ENCODE peak calls at places on chromosomes 3 and 15, in four cellular contexts. One of them, this sample, is unnamed.

GRCh38 chr3:151871639-151872468 is 1.6 kb upstream of the SUCNR1 start:
- DNase-seq in IMR-90: no peak
- DNase-seq in H9: no peak
- DNase-seq in H1: no peak
- DNase-seq in this sample: no peak

GRCh38 chr3:242986-243706 is 46.6 kb downstream of the CHL1 start:
- DNase-seq in IMR-90: peak; percentile 92
- DNase-seq in H9: no peak
- DNase-seq in H1: no peak
- DNase-seq in this sample: no peak

GRCh38 chr15:70523634-70524033 is 239.7 kb downstream of the UACA start:
- DNase-seq in IMR-90: no peak
- DNase-seq in H9: peak; percentile 26
- DNase-seq in H1: no peak
- DNase-seq in this sample: no peak

GRCh38 chr15:35168464-35168863 is 83.4 kb upstream of the NANOGP8 start:
- DNase-seq in IMR-90: peak; percentile 90
- DNase-seq in H9: no peak
- DNase-seq in H1: no peak
- DNase-seq in this sample: no peak

GRCh38 chr3:152638707-152639450 is 196.1 kb upstream of the P2RY1 start:
- DNase-seq in IMR-90: no peak
- DNase-seq in H9: no peak
- DNase-seq in H1: no peak
- DNase-seq in this sample: no peak

GRCh38 chr3:12522721-12523120 is 22.6 kb downstream of the MKRN2OS start:
- DNase-seq in IMR-90: no peak
- DNase-seq in H9: no peak
- DNase-seq in H1: no peak
- DNase-seq in this sample: peak; percentile 90

GRCh38 chr3:16490062-16490641 is 23.3 kb downstream of the RFTN1 start:
- DNase-seq in IMR-90: no peak
- DNase-seq in H9: no peak
- DNase-seq in H1: no peak
- DNase-seq in this sample: no peak

GRCh38 chr3:189985938-189986337 is 134.8 kb downstream of the P3H2 start:
- DNase-seq in IMR-90: peak; percentile 22
- DNase-seq in H9: no peak
- DNase-seq in H1: no peak
- DNase-seq in this sample: no peak

GRCh38 chr3:20039765-20040475 is at the start of gene KAT2B:
- DNase-seq in IMR-90: peak; percentile 26
- DNase-seq in H9: peak; percentile 64
- DNase-seq in H1: no peak
- DNase-seq in this sample: peak; percentile 74

GRCh38 chr3:111639316-111639715 is 44.2 kb upstream of the ZBED2 start:
- DNase-seq in IMR-90: no peak
- DNase-seq in H9: no peak
- DNase-seq in H1: no peak
- DNase-seq in this sample: no peak

GRCh38 chr3:61743067-61743466 is 181.7 kb downstream of the PTPRG start:
- DNase-seq in IMR-90: no peak
- DNase-seq in H9: no peak
- DNase-seq in H1: no peak
- DNase-seq in this sample: no peak

GRCh38 chr3:121648219-121648958 is 12.3 kb downstream of the HCLS1 start:
- DNase-seq in IMR-90: no peak
- DNase-seq in H9: no peak
- DNase-seq in H1: no peak
- DNase-seq in this sample: no peak

GRCh38 chr15:93882133-93882532 is 349.2 kb upstream of the MCTP2 start:
- DNase-seq in IMR-90: no peak
- DNase-seq in H9: no peak
- DNase-seq in H1: no peak
- DNase-seq in this sample: no peak
- H4K5ac ChIP-seq in IMR-90: no peak overlapping the region
- H4K5ac ChIP-seq in H9: no peak overlapping the region
- H4K5ac ChIP-seq in H1: no peak overlapping the region
- H4K5ac ChIP-seq in this sample: no peak overlapping the region

GRCh38 chr15:66138882-66139281 is 114.7 kb downstream of the MEGF11 start:
- DNase-seq in IMR-90: no peak
- DNase-seq in H9: no peak
- DNase-seq in H1: no peak
- DNase-seq in this sample: no peak
- H3K4me1 ChIP-seq in IMR-90: no peaks in the 10 kb centered on the region
- H3K4me1 ChIP-seq in H9: peaks cover 2% of the 10 kb centered on the region
- H3K4me1 ChIP-seq in H1: no peaks in the 10 kb centered on the region
- H3K4me1 ChIP-seq in this sample: no peaks in the 10 kb centered on the region

GRCh38 chr15:39145146-39145545 is 435.7 kb upstream of the THBS1 start:
- DNase-seq in IMR-90: no peak
- DNase-seq in H9: no peak
- DNase-seq in H1: no peak
- DNase-seq in this sample: no peak
- H4K5ac ChIP-seq in IMR-90: no peak overlapping the region
- H4K5ac ChIP-seq in H9: no peak overlapping the region
- H4K5ac ChIP-seq in H1: no peak overlapping the region
- H4K5ac ChIP-seq in this sample: no peak overlapping the region

DNA sequence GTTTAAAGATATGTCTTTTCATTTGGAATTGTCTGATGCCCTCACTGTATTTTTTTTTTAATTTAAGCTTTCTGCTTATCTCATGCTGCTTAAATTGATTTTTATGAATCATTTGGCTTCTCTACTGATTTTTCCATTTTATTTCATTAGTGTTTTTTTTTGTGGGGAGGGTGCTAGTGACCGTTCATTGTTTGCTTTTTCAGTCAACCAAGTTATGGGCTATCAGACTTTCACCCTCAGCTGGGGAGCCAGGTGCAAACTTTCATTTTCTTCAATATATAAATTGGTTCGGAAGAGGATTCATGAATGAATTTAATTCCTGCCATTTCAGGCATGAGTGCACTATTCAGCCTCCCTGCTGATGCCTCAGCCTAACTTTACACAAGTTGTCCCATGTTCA is 89.7 kb upstream of the RORA start:
- DNase-seq in IMR-90: no peak
- DNase-seq in H9: no peak
- DNase-seq in H1: no peak
- DNase-seq in this sample: no peak
- H3K4me1 ChIP-seq in IMR-90: no peaks in the 10 kb centered on the region
- H3K4me1 ChIP-seq in H9: peaks cover 2% of the 10 kb centered on the region
- H3K4me1 ChIP-seq in H1: no peaks in the 10 kb centered on the region
- H3K4me1 ChIP-seq in this sample: no peaks in the 10 kb centered on the region

DNA sequence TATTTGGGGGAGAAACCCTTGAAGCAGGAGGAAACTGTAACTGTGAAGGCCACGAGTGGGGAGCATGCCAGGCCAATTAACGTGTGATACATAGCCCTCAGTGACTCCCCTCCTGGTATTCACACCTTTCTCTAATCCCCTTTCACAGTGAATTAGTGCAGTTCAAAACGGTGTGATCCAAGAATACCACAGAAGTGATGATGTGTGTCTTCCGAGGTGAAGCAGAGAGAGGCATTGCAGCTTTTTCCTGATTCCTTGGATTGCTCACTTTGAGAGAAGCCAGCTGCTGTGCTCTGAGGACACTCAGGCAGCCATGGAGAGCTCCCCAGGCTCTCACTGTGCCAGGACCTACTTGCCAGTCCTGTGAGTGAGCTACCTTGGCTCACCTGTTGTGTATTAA is 17.3 kb downstream of the NIPA2 start:
- DNase-seq in IMR-90: no peak
- DNase-seq in H9: no peak
- DNase-seq in H1: no peak
- DNase-seq in this sample: peak; percentile 79
- H4K5ac ChIP-seq in IMR-90: no peak overlapping the region
- H4K5ac ChIP-seq in H9: no peak overlapping the region
- H4K5ac ChIP-seq in H1: no peak overlapping the region
- H4K5ac ChIP-seq in this sample: no peak overlapping the region

GRCh38 chr15:62436235-62436634 is 271.1 kb upstream of the C2CD4B start:
- DNase-seq in IMR-90: no peak
- DNase-seq in H9: no peak
- DNase-seq in H1: no peak
- DNase-seq in this sample: no peak
- H3K4me1 ChIP-seq in IMR-90: peaks cover 15% of the 10 kb centered on the region
- H3K4me1 ChIP-seq in H9: no peaks in the 10 kb centered on the region
- H3K4me1 ChIP-seq in H1: no peaks in the 10 kb centered on the region
- H3K4me1 ChIP-seq in this sample: no peaks in the 10 kb centered on the region

DNA sequence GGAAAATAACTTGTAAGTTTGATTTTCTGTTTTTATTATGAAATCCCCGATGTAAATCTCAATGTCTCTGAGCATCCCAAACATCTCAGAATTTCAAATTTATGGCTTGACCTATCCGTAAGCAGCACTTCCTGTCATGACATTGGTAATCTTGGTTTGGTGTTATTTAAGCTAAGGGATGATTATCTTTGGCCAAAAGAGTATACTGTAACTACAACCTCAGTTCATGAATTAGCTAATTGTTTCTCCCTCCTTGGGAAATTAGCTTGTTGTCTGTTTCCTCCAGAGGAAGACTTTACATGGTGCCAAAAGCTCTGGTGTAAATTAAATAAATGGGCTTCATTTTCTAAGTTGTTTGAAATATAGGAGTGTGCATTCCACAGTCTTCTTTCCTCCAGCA is 28.1 kb upstream of the SPRED1 start:
- DNase-seq in IMR-90: no peak
- DNase-seq in H9: no peak
- DNase-seq in H1: no peak
- DNase-seq in this sample: no peak
- H4K5ac ChIP-seq in IMR-90: no peak overlapping the region
- H4K5ac ChIP-seq in H9: no peak overlapping the region
- H4K5ac ChIP-seq in H1: no peak overlapping the region
- H4K5ac ChIP-seq in this sample: no peak overlapping the region

DNA sequence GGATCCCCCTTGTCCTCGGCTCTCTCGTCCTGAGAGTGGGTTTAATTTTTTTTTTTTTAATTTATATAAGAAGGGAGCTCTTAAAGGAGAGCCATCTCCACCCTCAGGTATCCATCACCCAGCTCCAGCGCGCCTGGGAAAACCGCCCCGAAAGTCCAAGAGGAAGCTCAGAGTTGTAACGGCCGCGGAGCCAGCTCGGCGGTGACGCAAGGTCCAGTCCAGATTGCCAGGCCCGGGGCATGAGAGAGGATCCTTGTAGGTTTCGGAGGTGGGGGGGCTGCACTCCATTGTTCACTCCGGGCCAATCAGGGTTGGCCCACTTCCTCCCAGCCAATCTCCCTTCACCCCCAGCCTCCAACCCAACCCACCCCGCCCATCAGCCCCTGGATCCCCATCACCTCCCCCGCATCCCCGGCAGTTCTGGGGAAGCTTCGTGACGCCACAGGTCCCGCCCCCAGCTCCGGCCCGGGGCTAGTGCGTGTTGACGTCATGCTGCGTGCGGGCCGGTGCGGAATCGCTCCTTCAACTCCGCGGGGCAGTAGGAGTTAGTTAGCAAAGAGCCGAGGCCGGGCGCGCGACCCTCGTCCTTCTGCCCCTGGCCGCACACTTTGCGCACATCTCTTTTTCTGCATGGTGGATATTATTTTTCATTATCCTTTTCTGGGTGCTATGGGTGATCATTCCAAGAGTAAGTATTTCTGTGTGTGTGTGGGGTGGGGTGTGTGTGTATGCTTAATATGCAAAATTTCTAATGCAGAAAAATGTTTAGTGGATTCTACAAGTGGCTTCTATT is at the start of gene ISL2:
- DNase-seq in IMR-90: peak; percentile 96
- DNase-seq in H9: peak; percentile 97
- DNase-seq in H1: peak; percentile 89
- DNase-seq in this sample: peak; percentile 96
- H3K4me1 ChIP-seq in IMR-90: peaks cover 8% of the 10 kb centered on the region
- H3K4me1 ChIP-seq in H9: peaks cover 3% of the 10 kb centered on the region
- H3K4me1 ChIP-seq in H1: no peaks in the 10 kb centered on the region
- H3K4me1 ChIP-seq in this sample: peaks cover 2% of the 10 kb centered on the region